ENCODE peak calls at places on chromosome 19, in five cellular contexts. One of them, this sample, is unnamed.

GRCh38 chr19:49929121-49929610 is at the start of the genes ATF5 and NUP62:
- DNase-seq in AG10803: peak; percentile 72
- DNase-seq in left ventricle myocardium inferior: peak; percentile 90
- DNase-seq in adrenal gland: peak; percentile 94
- DNase-seq in pancreas: peak; percentile 84
- DNase-seq in this sample: peak; percentile 93

GRCh38 chr19:14519860-14520407 is 1.7 kb upstream of the DNAJB1 start:
- DNase-seq in AG10803: peak; percentile 75
- DNase-seq in pancreas: peak; percentile 79
- DNase-seq in adrenal gland: peak; percentile 81
- DNase-seq in left ventricle myocardium inferior: no peak
- DNase-seq in this sample: peak; percentile 87

GRCh38 chr19:17488593-17489391 is 18.5 kb downstream of the SLC27A1 start:
- DNase-seq in AG10803: no peak
- DNase-seq in adrenal gland: peak; percentile 88
- DNase-seq in left ventricle myocardium inferior: peak; percentile 59
- DNase-seq in pancreas: peak; percentile 92
- DNase-seq in this sample: no peak

GRCh38 chr19:52188822-52189744 is 769 bp upstream of the PPP2R1A start:
- DNase-seq in AG10803: no peak
- DNase-seq in adrenal gland: peak; percentile 92
- DNase-seq in pancreas: no peak
- DNase-seq in left ventricle myocardium inferior: peak; percentile 83
- DNase-seq in this sample: no peak

GRCh38 chr19:17775991-17776803 is 18.7 kb upstream of the B3GNT3 start:
- DNase-seq in pancreas: no peak
- DNase-seq in AG10803: peak; percentile 37
- DNase-seq in adrenal gland: no peak
- DNase-seq in left ventricle myocardium inferior: no peak
- DNase-seq in this sample: peak; percentile 68

GRCh38 chr19:28289294-28290063 is 923.5 kb downstream of the UQCRFS1 start:
- DNase-seq in AG10803: peak; percentile 64
- DNase-seq in adrenal gland: no peak
- DNase-seq in pancreas: peak; percentile 31
- DNase-seq in left ventricle myocardium inferior: no peak
- DNase-seq in this sample: peak; percentile 45

GRCh38 chr19:44747739-44748425 is 626 bp upstream of the BCL3 start:
- DNase-seq in left ventricle myocardium inferior: peak; percentile 73
- DNase-seq in adrenal gland: peak; percentile 88
- DNase-seq in pancreas: peak; percentile 76
- DNase-seq in AG10803: peak; percentile 61
- DNase-seq in this sample: peak; percentile 61

GRCh38 chr19:51473009-51473707 is 5.2 kb upstream of the CEACAM18 start:
- DNase-seq in AG10803: peak; percentile 62
- DNase-seq in pancreas: peak; percentile 72
- DNase-seq in adrenal gland: peak; percentile 92
- DNase-seq in left ventricle myocardium inferior: peak; percentile 51
- DNase-seq in this sample: peak; percentile 40

GRCh38 chr19:9039728-9040127 is 29.5 kb upstream of the MUC16 start:
- DNase-seq in AG10803: no peak
- DNase-seq in pancreas: no peak
- DNase-seq in adrenal gland: no peak
- DNase-seq in left ventricle myocardium inferior: no peak
- DNase-seq in this sample: no peak

GRCh38 chr19:46813570-46814358 is 25.4 kb upstream of the SLC1A5 start:
- DNase-seq in AG10803: peak; percentile 46
- DNase-seq in adrenal gland: peak; percentile 88
- DNase-seq in pancreas: no peak
- DNase-seq in left ventricle myocardium inferior: peak; percentile 70
- DNase-seq in this sample: peak; percentile 55

GRCh38 chr19:18013621-18014111 is 5.7 kb downstream of the ARRDC2 start:
- DNase-seq in left ventricle myocardium inferior: peak; percentile 27
- DNase-seq in pancreas: peak; percentile 23
- DNase-seq in AG10803: no peak
- DNase-seq in adrenal gland: peak; percentile 68
- DNase-seq in this sample: no peak

GRCh38 chr19:48726573-48726972 is 7.0 kb upstream of the MAMSTR start:
- DNase-seq in AG10803: no peak
- DNase-seq in left ventricle myocardium inferior: no peak
- DNase-seq in pancreas: no peak
- DNase-seq in adrenal gland: no peak
- DNase-seq in this sample: no peak

GRCh38 chr19:49469828-49470614 is 4.0 kb upstream of the FLT3LG start:
- DNase-seq in adrenal gland: no peak
- DNase-seq in left ventricle myocardium inferior: no peak
- DNase-seq in pancreas: no peak
- DNase-seq in AG10803: no peak
- DNase-seq in this sample: no peak

GRCh38 chr19:33434886-33435705 is 61.6 kb downstream of the CEBPG start:
- DNase-seq in adrenal gland: peak; percentile 72
- DNase-seq in pancreas: no peak
- DNase-seq in left ventricle myocardium inferior: peak; percentile 9
- DNase-seq in AG10803: peak; percentile 20
- DNase-seq in this sample: no peak

GRCh38 chr19:23440207-23440606 is 44.9 kb upstream of the ZNF91 start:
- DNase-seq in AG10803: no peak
- DNase-seq in left ventricle myocardium inferior: no peak
- DNase-seq in pancreas: no peak
- DNase-seq in adrenal gland: no peak
- DNase-seq in this sample: no peak

GRCh38 chr19:44796701-44797115 is 12.2 kb upstream of the BCAM start:
- DNase-seq in left ventricle myocardium inferior: peak; percentile 66
- DNase-seq in AG10803: no peak
- DNase-seq in adrenal gland: no peak
- DNase-seq in pancreas: peak; percentile 59
- DNase-seq in this sample: no peak

GRCh38 chr19:39546599-39546998 is 6.6 kb upstream of the EID2 start:
- DNase-seq in adrenal gland: no peak
- DNase-seq in AG10803: no peak
- DNase-seq in left ventricle myocardium inferior: no peak
- DNase-seq in pancreas: no peak
- DNase-seq in this sample: no peak

GRCh38 chr19:31181535-31181934 is 167.7 kb downstream of the TSHZ3 start:
- DNase-seq in AG10803: no peak
- DNase-seq in left ventricle myocardium inferior: no peak
- DNase-seq in pancreas: no peak
- DNase-seq in adrenal gland: no peak
- DNase-seq in this sample: no peak

GRCh38 chr19:23531976-23532375 is 136.7 kb upstream of the ZNF91 start:
- DNase-seq in adrenal gland: no peak
- DNase-seq in pancreas: no peak
- DNase-seq in left ventricle myocardium inferior: no peak
- DNase-seq in AG10803: no peak
- DNase-seq in this sample: no peak

GRCh38 chr19:33359581-33359980 is 13.9 kb upstream of the CEBPG start:
- DNase-seq in pancreas: no peak
- DNase-seq in left ventricle myocardium inferior: no peak
- DNase-seq in AG10803: no peak
- DNase-seq in adrenal gland: no peak
- DNase-seq in this sample: no peak

GRCh38 chr19:14544977-14545715 is 15.8 kb downstream of the TECR start:
- DNase-seq in adrenal gland: peak; percentile 94
- DNase-seq in left ventricle myocardium inferior: peak; percentile 79
- DNase-seq in AG10803: peak; percentile 33
- DNase-seq in pancreas: no peak
- DNase-seq in this sample: peak; percentile 31

GRCh38 chr19:48991823-48992570 is 1.1 kb downstream of the GYS1 start:
- DNase-seq in pancreas: peak; percentile 60
- DNase-seq in AG10803: peak; percentile 83
- DNase-seq in left ventricle myocardium inferior: peak; percentile 63
- DNase-seq in adrenal gland: peak; percentile 87
- DNase-seq in this sample: peak; percentile 78

GRCh38 chr19:1253514-1254080 is 5.2 kb downstream of the MIDN start:
- DNase-seq in AG10803: peak; percentile 83
- DNase-seq in pancreas: no peak
- DNase-seq in adrenal gland: no peak
- DNase-seq in left ventricle myocardium inferior: no peak
- DNase-seq in this sample: no peak

GRCh38 chr19:35990771-35991730 is 3.9 kb upstream of the SDHAF1 start:
- DNase-seq in adrenal gland: no peak
- DNase-seq in pancreas: no peak
- DNase-seq in AG10803: no peak
- DNase-seq in left ventricle myocardium inferior: no peak
- DNase-seq in this sample: no peak

GRCh38 chr19:18167975-18168645 is 5.5 kb upstream of the IFI30 start:
- DNase-seq in left ventricle myocardium inferior: peak; percentile 35
- DNase-seq in adrenal gland: no peak
- DNase-seq in AG10803: no peak
- DNase-seq in pancreas: no peak
- DNase-seq in this sample: no peak

GRCh38 chr19:38303517-38304351 is at the start of gene C19orf33:
- DNase-seq in left ventricle myocardium inferior: peak; percentile 32
- DNase-seq in pancreas: no peak
- DNase-seq in AG10803: no peak
- DNase-seq in adrenal gland: no peak
- DNase-seq in this sample: no peak

GRCh38 chr19:56567274-56568120 is at the start of gene ZNF470:
- DNase-seq in adrenal gland: peak; percentile 97
- DNase-seq in AG10803: peak; percentile 88
- DNase-seq in pancreas: peak; percentile 96
- DNase-seq in left ventricle myocardium inferior: peak; percentile 97
- DNase-seq in this sample: peak; percentile 97

GRCh38 chr19:42985588-42985987 is 40.7 kb downstream of the PSG11 start:
- DNase-seq in pancreas: no peak
- DNase-seq in AG10803: peak; percentile 27
- DNase-seq in adrenal gland: no peak
- DNase-seq in left ventricle myocardium inferior: no peak
- DNase-seq in this sample: peak; percentile 24

GRCh38 chr19:17026706-17027427 is at the start of gene CPAMD8:
- DNase-seq in adrenal gland: no peak
- DNase-seq in left ventricle myocardium inferior: peak; percentile 27
- DNase-seq in AG10803: no peak
- DNase-seq in pancreas: no peak
- DNase-seq in this sample: no peak

DNA sequence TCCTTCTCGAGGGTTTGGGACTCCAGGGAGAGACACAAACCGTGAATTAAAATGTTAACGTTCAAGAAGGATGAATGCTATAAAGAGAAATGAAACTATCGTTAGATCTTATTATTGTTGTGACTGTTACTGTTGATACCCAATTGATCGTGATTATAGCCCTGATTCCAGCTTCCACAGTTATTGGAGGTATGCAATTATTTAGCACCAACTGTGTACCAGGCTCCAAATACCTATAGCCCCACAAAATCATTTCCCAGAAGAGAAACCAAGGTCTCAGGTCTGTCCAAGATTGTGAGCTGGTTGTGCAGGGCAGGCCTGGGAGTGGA is 30.1 kb upstream of the NFIC start:
- DNase-seq in pancreas: no peak
- DNase-seq in adrenal gland: no peak
- DNase-seq in AG10803: no peak
- DNase-seq in left ventricle myocardium inferior: no peak
- DNase-seq in this sample: no peak
- H3K4me3 ChIP-seq in pancreas: no peak overlapping the region
- H3K4me3 ChIP-seq in adrenal gland: no peak overlapping the region
- H3K4me3 ChIP-seq in AG10803: no peak overlapping the region
- H3K4me3 ChIP-seq in left ventricle myocardium inferior: no peak overlapping the region
- H3K4me3 ChIP-seq in this sample: no peak overlapping the region

GRCh38 chr19:11096210-11096841 is 7.1 kb downstream of the LDLR start:
- DNase-seq in pancreas: no peak
- DNase-seq in AG10803: peak; percentile 81
- DNase-seq in adrenal gland: peak; percentile 82
- DNase-seq in left ventricle myocardium inferior: peak; percentile 68
- DNase-seq in this sample: peak; percentile 46

GRCh38 chr19:11091343-11092153 is 2.3 kb downstream of the LDLR start:
- DNase-seq in AG10803: peak; percentile 96
- DNase-seq in left ventricle myocardium inferior: no peak
- DNase-seq in pancreas: peak; percentile 56
- DNase-seq in adrenal gland: peak; percentile 80
- DNase-seq in this sample: peak; percentile 77

GRCh38 chr19:11098327-11098726 is 9.1 kb downstream of the LDLR start:
- DNase-seq in pancreas: no peak
- DNase-seq in AG10803: no peak
- DNase-seq in left ventricle myocardium inferior: no peak
- DNase-seq in adrenal gland: no peak
- DNase-seq in this sample: no peak

GRCh38 chr19:11092181-11092538 is 2.9 kb downstream of the LDLR start:
- DNase-seq in pancreas: no peak
- DNase-seq in adrenal gland: no peak
- DNase-seq in left ventricle myocardium inferior: no peak
- DNase-seq in AG10803: peak; percentile 74
- DNase-seq in this sample: no peak

GRCh38 chr19:11094520-11094894 is 5.2 kb downstream of the LDLR start:
- DNase-seq in pancreas: no peak
- DNase-seq in AG10803: no peak
- DNase-seq in left ventricle myocardium inferior: no peak
- DNase-seq in adrenal gland: no peak
- DNase-seq in this sample: no peak
- H3K4me3 ChIP-seq in pancreas: no peak overlapping the region
- H3K4me3 ChIP-seq in AG10803: no peak overlapping the region
- H3K4me3 ChIP-seq in left ventricle myocardium inferior: no peak overlapping the region
- H3K4me3 ChIP-seq in adrenal gland: no peak overlapping the region
- H3K4me3 ChIP-seq in this sample: peak overlapping the region; percentile 3

GRCh38 chr19:2611483-2612464 is 90.7 kb downstream of the GNG7 start:
- DNase-seq in pancreas: no peak
- DNase-seq in AG10803: no peak
- DNase-seq in adrenal gland: no peak
- DNase-seq in left ventricle myocardium inferior: peak; percentile 19
- DNase-seq in this sample: no peak
- H3K4me3 ChIP-seq in pancreas: peak overlapping the region; percentile 33
- H3K4me3 ChIP-seq in AG10803: no peak overlapping the region
- H3K4me3 ChIP-seq in adrenal gland: no peak overlapping the region
- H3K4me3 ChIP-seq in left ventricle myocardium inferior: no peak overlapping the region
- H3K4me3 ChIP-seq in this sample: no peak overlapping the region

GRCh38 chr19:41933693-41934426 is 5.6 kb upstream of the ERFL start:
- DNase-seq in AG10803: no peak
- DNase-seq in adrenal gland: no peak
- DNase-seq in left ventricle myocardium inferior: no peak
- DNase-seq in pancreas: no peak
- DNase-seq in this sample: no peak
- H3K4me3 ChIP-seq in AG10803: no peak overlapping the region
- H3K4me3 ChIP-seq in adrenal gland: no peak overlapping the region
- H3K4me3 ChIP-seq in left ventricle myocardium inferior: no peak overlapping the region
- H3K4me3 ChIP-seq in pancreas: no peak overlapping the region
- H3K4me3 ChIP-seq in this sample: no peak overlapping the region

This sample was measured in foreskin fibroblast.